ENCODE peak calls at places on chromosomes 13 and 19, in eight cellular contexts. J is fibroblast of mammary gland, D is lower leg skin, K is omental fat pad, Q is pancreas, O is sigmoid colon, E is GM12865, Y is A549. S is an unnamed sample.

GRCh38 chr13:73449258-73449657 is 390.5 kb downstream of the KLF5 start:
- DNase-seq in J (no peak), D (no peak), K (no peak), Q (no peak), O (no peak), E (no peak), Y (no peak), S (no peak)

GRCh38 chr19:58385313-58386165 is 1.5 kb upstream of the RPS5 start:
- DNase-seq in J (no peak), D (no peak), K (no peak), Q (no peak), O (no peak), E (peak), Y (no peak), S (no peak)

GRCh38 chr13:48808689-48809088 is 155.0 kb downstream of the CYSLTR2 start:
- DNase-seq in J (peak), D (no peak), K (no peak), Q (no peak), O (no peak), E (no peak), Y (no peak), S (no peak)

GRCh38 chr13:114027046-114027760 is 53.3 kb upstream of the C13orf46 start:
- DNase-seq in J (no peak), D (no peak), K (no peak), Q (no peak), O (no peak), E (no peak), Y (no peak), S (no peak)

GRCh38 chr13:101283782-101284181 is 132.5 kb downstream of the NALCN start:
- DNase-seq in J (no peak), D (no peak), K (no peak), Q (no peak), O (no peak), E (no peak), Y (no peak), S (no peak)

GRCh38 chr13:27619093-27619705 is 1.1 kb downstream of the LNX2 start:
- DNase-seq in J (peak), D (no peak), K (no peak), Q (peak), O (no peak), E (no peak), Y (no peak), S (no peak)

GRCh38 chr13:39577203-39577602 is 25.8 kb downstream of the LHFPL6 start:
- DNase-seq in J (no peak), D (no peak), K (no peak), Q (no peak), O (no peak), E (no peak), Y (no peak), S (no peak)

GRCh38 chr13:107866007-107866665 is 349.2 kb downstream of the LIG4 start:
- DNase-seq in J (no peak), D (no peak), K (no peak), Q (no peak), O (no peak), E (no peak), Y (no peak), S (peak)

GRCh38 chr19:367963-368623 is 23.5 kb upstream of the MIER2 start:
- DNase-seq in J (no peak), D (no peak), K (no peak), Q (no peak), O (no peak), E (no peak), Y (no peak), S (no peak)

GRCh38 chr19:6263306-6264076 is 16.3 kb downstream of the MLLT1 start:
- DNase-seq in J (no peak), D (no peak), K (no peak), Q (no peak), O (no peak), E (no peak), Y (no peak), S (no peak)

GRCh38 chr13:74825170-74825948 is 656.6 kb downstream of the TBC1D4 start:
- DNase-seq in J (peak), D (peak), K (no peak), Q (no peak), O (no peak), E (no peak), Y (peak), S (no peak)

GRCh38 chr13:41271456-41272285 is 8.3 kb upstream of the MTRF1 start:
- DNase-seq in J (no peak), D (no peak), K (no peak), Q (no peak), O (no peak), E (peak), Y (no peak), S (no peak)

GRCh38 chr13:78978381-78978998 is 319.5 kb upstream of the OBI1 start:
- DNase-seq in J (peak), D (peak), K (no peak), Q (peak), O (no peak), E (peak), Y (peak), S (peak)

GRCh38 chr13:32007494-32007893 is 24.1 kb upstream of the FRY start:
- DNase-seq in J (peak), D (no peak), K (no peak), Q (no peak), O (no peak), E (no peak), Y (no peak), S (no peak)

GRCh38 chr19:30085394-30085793 is 143.4 kb downstream of the URI1 start:
- DNase-seq in J (no peak), D (no peak), K (no peak), Q (peak), O (no peak), E (no peak), Y (no peak), S (peak)

GRCh38 chr19:45290381-45290931 is 32.2 kb downstream of the CKM start:
- DNase-seq in J (no peak), D (no peak), K (no peak), Q (no peak), O (no peak), E (no peak), Y (no peak), S (no peak)

GRCh38 chr13:95865080-95865597 is 188.1 kb downstream of the UGGT2 start:
- DNase-seq in J (no peak), D (no peak), K (no peak), Q (no peak), O (no peak), E (no peak), Y (no peak), S (no peak)

GRCh38 chr19:18339703-18340102 is 695 bp upstream of the PGPEP1 start:
- DNase-seq in J (peak), D (no peak), K (no peak), Q (no peak), O (no peak), E (peak), Y (peak), S (no peak)
- TF ChIP-seq CTCF in J (peak), D (no peak), K (no peak), Q (no peak), O (no peak), E (peak), Y (peak), S (no peak)

DNA sequence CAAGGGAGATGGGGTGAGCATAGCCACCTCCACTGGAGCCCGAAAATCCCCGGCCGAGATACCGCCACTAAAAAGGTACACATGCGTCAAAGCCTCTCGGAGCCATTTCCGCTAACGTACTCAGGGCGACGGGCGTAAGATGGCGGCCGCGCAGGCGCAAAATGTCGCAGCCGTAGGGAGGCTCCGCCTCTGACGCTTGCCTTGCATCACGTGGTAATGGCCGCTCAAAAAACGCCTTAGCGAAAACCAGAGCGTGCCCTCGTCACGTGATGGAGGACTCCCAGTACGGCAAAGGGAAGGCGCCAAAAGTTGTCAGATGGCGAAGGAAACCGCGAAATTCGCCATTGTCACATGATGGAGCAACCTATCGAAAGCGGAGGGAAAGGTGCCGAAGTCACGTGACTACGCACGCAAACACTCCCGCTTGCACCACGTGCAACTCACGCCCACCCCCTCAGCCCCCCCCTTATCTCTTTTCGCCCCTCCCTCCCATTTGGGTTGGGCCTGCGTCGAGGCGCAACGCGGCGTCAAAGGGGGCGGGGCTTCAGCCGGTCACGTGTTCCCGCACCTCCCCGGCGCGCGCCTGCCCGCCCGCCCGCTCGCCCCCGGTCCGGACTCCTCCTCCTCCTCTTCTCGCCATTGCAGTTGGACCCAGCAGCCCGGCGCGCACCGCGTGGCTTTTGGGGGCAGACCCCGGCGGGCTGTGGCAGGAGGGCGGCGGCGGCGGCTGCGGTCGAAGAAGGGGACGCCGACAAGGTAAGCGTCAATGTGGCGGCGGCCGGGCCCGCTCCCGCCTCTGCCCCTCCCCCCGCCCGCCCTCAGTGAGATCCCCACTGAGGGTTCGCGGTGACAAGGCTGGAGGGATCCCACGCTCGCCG is at the start of gene ILF3:
- DNase-seq in J (peak), D (peak), K (peak), Q (peak), O (peak), E (peak), Y (peak), S (peak)
- TF ChIP-seq CTCF in J (no peak), D (no peak), K (no peak), Q (no peak), O (no peak), E (no peak), Y (no peak), S (no peak)

GRCh38 chr13:45282994-45283393 is 58.0 kb downstream of the TPT1 start:
- DNase-seq in J (no peak), D (no peak), K (no peak), Q (no peak), O (no peak), E (no peak), Y (no peak), S (no peak)

GRCh38 chr13:45276887-45277286 is 64.1 kb downstream of the TPT1 start:
- DNase-seq in J (no peak), D (no peak), K (no peak), Q (no peak), O (no peak), E (no peak), Y (no peak), S (no peak)

GRCh38 chr13:45278096-45278645 is 62.8 kb downstream of the TPT1 start:
- DNase-seq in J (peak), D (no peak), K (no peak), Q (no peak), O (no peak), E (no peak), Y (no peak), S (no peak)

DNA sequence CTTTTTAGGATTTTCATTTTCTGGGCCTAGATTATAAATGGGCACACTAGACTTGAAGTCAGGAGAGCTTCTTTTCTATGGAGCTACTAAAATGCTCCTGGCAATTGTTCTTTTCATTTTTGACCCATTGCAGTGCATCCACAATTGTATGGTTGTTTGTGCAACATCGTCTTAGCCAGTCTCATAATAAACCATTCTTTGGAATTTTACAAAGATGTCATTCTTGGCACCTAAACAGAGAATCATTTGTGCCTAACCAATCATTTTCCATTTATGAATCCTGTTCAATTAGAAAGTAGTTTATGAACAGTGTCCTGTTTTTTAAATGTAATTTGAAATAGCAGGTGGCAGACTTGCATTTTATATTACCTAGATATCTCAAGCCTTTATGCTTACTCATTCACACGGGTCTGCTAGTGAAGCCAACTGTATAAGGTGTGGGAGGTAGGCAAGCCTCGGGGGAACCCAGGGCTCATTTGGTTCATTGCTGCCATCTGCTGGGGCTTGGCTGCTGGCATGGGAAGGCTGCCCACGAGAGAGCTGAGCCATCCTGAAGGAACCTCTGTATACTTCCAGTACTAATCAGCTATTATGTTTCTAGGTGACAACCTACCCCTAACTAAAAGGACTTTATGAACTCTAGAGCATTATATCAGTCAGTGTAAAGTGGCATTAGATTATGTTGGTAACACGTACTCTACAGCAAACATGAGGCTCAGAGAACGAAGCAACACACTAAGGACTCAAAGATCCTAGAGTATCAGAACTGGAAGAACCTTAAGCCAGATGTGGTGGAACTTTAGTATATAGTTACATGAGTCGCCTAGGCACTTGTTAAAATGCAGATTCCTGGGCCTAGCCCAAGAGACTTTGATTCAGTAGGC is 60.0 kb downstream of the TPT1 start:
- DNase-seq in J (peak), D (peak), K (peak), Q (peak), O (peak), E (peak), Y (peak), S (peak)
- TF ChIP-seq CTCF in J (peak), D (no peak), K (no peak), Q (no peak), O (peak), E (peak), Y (peak), S (no peak)

GRCh38 chr19:42626181-42626580 is 31.5 kb upstream of the CEACAM8 start:
- DNase-seq in J (no peak), D (no peak), K (no peak), Q (no peak), O (no peak), E (no peak), Y (no peak), S (no peak)
- TF ChIP-seq CTCF in J (no peak), D (no peak), K (no peak), Q (no peak), O (no peak), E (no peak), Y (no peak), S (no peak)

GRCh38 chr13:99225078-99225477 is 24.4 kb downstream of the UBAC2 start:
- DNase-seq in J (no peak), D (no peak), K (no peak), Q (no peak), O (no peak), E (no peak), Y (no peak), S (no peak)
- TF ChIP-seq CTCF in J (no peak), D (no peak), K (no peak), Q (no peak), O (no peak), E (no peak), Y (no peak), S (no peak)

GRCh38 chr19:3274245-3275067 is 50.0 kb downstream of the CELF5 start:
- DNase-seq in J (no peak), D (no peak), K (no peak), Q (no peak), O (no peak), E (no peak), Y (no peak), S (no peak)

GRCh38 chr19:3276341-3276799 is 51.9 kb downstream of the CELF5 start:
- DNase-seq in J (no peak), D (peak), K (no peak), Q (peak), O (no peak), E (peak), Y (peak), S (peak)

GRCh38 chr19:3275583-3276340 is 51.3 kb downstream of the CELF5 start:
- DNase-seq in J (peak), D (peak), K (peak), Q (peak), O (no peak), E (peak), Y (peak), S (peak)

GRCh38 chr19:3272952-3273351 is 48.5 kb downstream of the CELF5 start:
- DNase-seq in J (no peak), D (no peak), K (no peak), Q (no peak), O (no peak), E (no peak), Y (no peak), S (no peak)

GRCh38 chr19:3275068-3275582 is 50.7 kb downstream of the CELF5 start:
- DNase-seq in J (no peak), D (no peak), K (no peak), Q (peak), O (no peak), E (peak), Y (peak), S (peak)
- TF ChIP-seq CTCF in J (peak), D (no peak), K (no peak), Q (no peak), O (no peak), E (peak), Y (no peak), S (peak)

GRCh38 chr19:1601613-1602064 is 3.6 kb downstream of the UQCR11 start:
- DNase-seq in J (no peak), D (no peak), K (no peak), Q (no peak), O (no peak), E (no peak), Y (no peak), S (no peak)
- TF ChIP-seq CTCF in J (peak), D (no peak), K (no peak), Q (no peak), O (no peak), E (peak), Y (no peak), S (peak)

GRCh38 chr19:46299004-46299509 is 2.2 kb downstream of the HIF3A start:
- DNase-seq in J (peak), D (peak), K (peak), Q (peak), O (peak), E (no peak), Y (peak), S (no peak)

GRCh38 chr19:46299695-46300094 is 2.9 kb downstream of the HIF3A start:
- DNase-seq in J (no peak), D (no peak), K (no peak), Q (no peak), O (no peak), E (no peak), Y (no peak), S (no peak)

GRCh38 chr19:46296722-46297431 is at the start of gene HIF3A:
- DNase-seq in J (peak), D (no peak), K (no peak), Q (peak), O (peak), E (no peak), Y (no peak), S (peak)

GRCh38 chr19:46298477-46299003 is 1.7 kb downstream of the HIF3A start:
- DNase-seq in J (no peak), D (no peak), K (no peak), Q (peak), O (no peak), E (no peak), Y (no peak), S (no peak)

DNA sequence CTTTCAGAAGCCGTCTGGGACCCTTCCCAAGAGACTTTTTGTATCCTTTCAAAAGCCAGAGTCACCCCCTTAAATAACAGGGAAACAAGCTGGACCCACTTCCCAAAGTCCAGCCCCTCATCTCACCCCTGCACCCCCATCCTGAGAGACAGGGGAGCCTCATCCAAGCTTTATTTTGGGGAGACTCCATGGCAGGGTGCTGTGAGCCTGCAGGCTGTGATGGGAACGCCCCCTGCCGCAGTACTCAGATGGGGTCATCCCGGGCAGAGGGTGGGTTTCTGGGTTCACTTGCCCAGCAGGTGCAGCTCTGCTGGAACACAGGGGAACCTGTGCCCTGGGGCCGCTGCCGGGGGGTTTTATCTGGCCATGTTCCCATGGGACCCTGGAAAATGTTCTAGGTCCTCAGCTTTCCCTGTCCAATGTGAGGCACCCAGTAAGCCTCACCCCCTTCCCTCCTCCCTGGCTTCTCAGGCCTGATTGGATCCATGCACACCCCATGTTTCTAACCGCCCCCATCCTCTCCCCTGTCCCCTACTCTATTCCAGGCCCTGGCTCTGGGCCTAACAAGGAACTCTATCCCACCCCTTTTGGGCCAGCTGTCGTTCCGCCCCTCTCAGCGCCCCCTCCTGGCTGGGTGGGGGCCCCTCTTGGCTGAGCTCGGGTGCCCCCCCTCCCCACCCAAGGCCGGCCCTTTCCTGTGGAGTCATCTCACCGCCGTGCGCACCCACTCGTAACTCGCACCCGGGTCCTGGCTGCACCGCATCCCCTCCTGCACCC is 1.0 kb downstream of the HIF3A start:
- DNase-seq in J (peak), D (peak), K (no peak), Q (no peak), O (peak), E (no peak), Y (no peak), S (no peak)
- TF ChIP-seq CTCF in J (no peak), D (no peak), K (no peak), Q (no peak), O (no peak), E (no peak), Y (no peak), S (no peak)